ENCODE peak calls at places on chromosomes 6 and 20, in five cellular contexts. One of them, this sample, is unnamed.
A peak's percentile ranks its signal among the peaks of the same experiment; 100 is the strongest.

GRCh38 chr20:3890999-3891929 is 2.1 kb downstream of the PANK2 start:
- DNase-seq in Panc1: no peak
- DNase-seq in stomach: no peak
- DNase-seq in neuronal stem cell: no peak
- DNase-seq in A549: no peak
- DNase-seq in this sample: no peak

GRCh38 chr20:53040678-53041674 is 68.8 kb downstream of the TSHZ2 start:
- DNase-seq in Panc1: no peak
- DNase-seq in stomach: no peak
- DNase-seq in neuronal stem cell: no peak
- DNase-seq in A549: no peak
- DNase-seq in this sample: no peak

GRCh38 chr6:111483736-111484654 is 977 bp upstream of the REV3L start:
- DNase-seq in Panc1: peak; percentile 83
- DNase-seq in stomach: peak; percentile 92
- DNase-seq in neuronal stem cell: peak; percentile 85
- DNase-seq in A549: peak; percentile 93
- DNase-seq in this sample: peak; percentile 90

GRCh38 chr6:106547053-106547414 is 82.3 kb downstream of the RTN4IP1 start:
- DNase-seq in Panc1: no peak
- DNase-seq in stomach: no peak
- DNase-seq in neuronal stem cell: no peak
- DNase-seq in A549: no peak
- DNase-seq in this sample: no peak

GRCh38 chr6:89818977-89819335 is 638 bp downstream of the MDN1 start:
- DNase-seq in Panc1: no peak
- DNase-seq in stomach: no peak
- DNase-seq in neuronal stem cell: peak; percentile 41
- DNase-seq in A549: peak; percentile 21
- DNase-seq in this sample: no peak

GRCh38 chr6:150924808-150925654 is 59.5 kb downstream of the MTHFD1L start:
- DNase-seq in Panc1: no peak
- DNase-seq in stomach: no peak
- DNase-seq in neuronal stem cell: no peak
- DNase-seq in A549: peak; percentile 6
- DNase-seq in this sample: no peak

GRCh38 chr6:1797801-1798200 is 188.1 kb downstream of the FOXC1 start:
- DNase-seq in Panc1: no peak
- DNase-seq in stomach: no peak
- DNase-seq in neuronal stem cell: no peak
- DNase-seq in A549: no peak
- DNase-seq in this sample: no peak

GRCh38 chr6:148177589-148178233 is 164.9 kb upstream of the SASH1 start:
- DNase-seq in Panc1: no peak
- DNase-seq in stomach: peak; percentile 79
- DNase-seq in neuronal stem cell: no peak
- DNase-seq in A549: peak; percentile 63
- DNase-seq in this sample: peak; percentile 52

GRCh38 chr6:134560019-134560418 is 242.1 kb upstream of the SGK1 start:
- DNase-seq in Panc1: no peak
- DNase-seq in stomach: no peak
- DNase-seq in neuronal stem cell: no peak
- DNase-seq in A549: no peak
- DNase-seq in this sample: no peak

GRCh38 chr20:46857061-46857831 is 37.4 kb upstream of the EYA2 start:
- DNase-seq in Panc1: no peak
- DNase-seq in stomach: no peak
- DNase-seq in neuronal stem cell: no peak
- DNase-seq in A549: no peak
- DNase-seq in this sample: no peak

GRCh38 chr6:8047466-8048292 is 16.5 kb downstream of the BLOC1S5 start:
- DNase-seq in Panc1: peak; percentile 45
- DNase-seq in stomach: no peak
- DNase-seq in neuronal stem cell: no peak
- DNase-seq in A549: peak; percentile 23
- DNase-seq in this sample: no peak

GRCh38 chr6:134626131-134626530 is 308.2 kb upstream of the SGK1 start:
- DNase-seq in Panc1: no peak
- DNase-seq in stomach: no peak
- DNase-seq in neuronal stem cell: no peak
- DNase-seq in A549: peak; percentile 9
- DNase-seq in this sample: no peak

GRCh38 chr6:13304101-13304500 is 24.2 kb downstream of the TBC1D7 start:
- DNase-seq in Panc1: no peak
- DNase-seq in stomach: no peak
- DNase-seq in neuronal stem cell: no peak
- DNase-seq in A549: no peak
- DNase-seq in this sample: no peak

GRCh38 chr20:37846573-37846972 is 56.4 kb upstream of the VSTM2L start:
- DNase-seq in Panc1: no peak
- DNase-seq in stomach: no peak
- DNase-seq in neuronal stem cell: peak; percentile 24
- DNase-seq in A549: no peak
- DNase-seq in this sample: no peak

GRCh38 chr6:21402368-21402767 is 191.2 kb upstream of the SOX4 start:
- DNase-seq in Panc1: no peak
- DNase-seq in stomach: no peak
- DNase-seq in neuronal stem cell: no peak
- DNase-seq in A549: no peak
- DNase-seq in this sample: no peak

GRCh38 chr6:87259791-87260190 is 62.6 kb upstream of the SMIM8 start:
- DNase-seq in Panc1: no peak
- DNase-seq in stomach: no peak
- DNase-seq in neuronal stem cell: no peak
- DNase-seq in A549: no peak
- DNase-seq in this sample: no peak

GRCh38 chr6:162785632-162786242 is 58.0 kb downstream of the PACRG start:
- DNase-seq in Panc1: no peak
- DNase-seq in stomach: no peak
- DNase-seq in neuronal stem cell: no peak
- DNase-seq in A549: no peak
- DNase-seq in this sample: no peak

GRCh38 chr20:43957392-43957791 is 42.7 kb downstream of the TOX2 start:
- DNase-seq in Panc1: no peak
- DNase-seq in stomach: no peak
- DNase-seq in neuronal stem cell: no peak
- DNase-seq in A549: no peak
- DNase-seq in this sample: no peak

GRCh38 chr20:44582321-44583025 is at the start of gene PKIG:
- DNase-seq in Panc1: no peak
- DNase-seq in stomach: no peak
- DNase-seq in neuronal stem cell: peak; percentile 26
- DNase-seq in A549: no peak
- DNase-seq in this sample: no peak

GRCh38 chr6:158029668-158030230 is 48.1 kb downstream of the SYNJ2 start:
- DNase-seq in Panc1: no peak
- DNase-seq in stomach: no peak
- DNase-seq in neuronal stem cell: no peak
- DNase-seq in A549: no peak
- DNase-seq in this sample: no peak

GRCh38 chr6:138428943-138429616 is 25.1 kb downstream of the HEBP2 start:
- DNase-seq in Panc1: no peak
- DNase-seq in stomach: no peak
- DNase-seq in neuronal stem cell: peak; percentile 21
- DNase-seq in A549: peak; percentile 54
- DNase-seq in this sample: no peak

GRCh38 chr20:62776035-62776691 is 20.1 kb upstream of the MRGBP start:
- DNase-seq in Panc1: no peak
- DNase-seq in stomach: no peak
- DNase-seq in neuronal stem cell: no peak
- DNase-seq in A549: no peak
- DNase-seq in this sample: no peak

GRCh38 chr20:23078994-23079364 is 7.1 kb downstream of the CD93 start:
- DNase-seq in Panc1: no peak
- DNase-seq in stomach: no peak
- DNase-seq in neuronal stem cell: no peak
- DNase-seq in A549: peak; percentile 16
- DNase-seq in this sample: no peak

GRCh38 chr6:108453601-108454157 is 107.0 kb upstream of the FOXO3 start:
- DNase-seq in Panc1: no peak
- DNase-seq in stomach: no peak
- DNase-seq in neuronal stem cell: no peak
- DNase-seq in A549: no peak
- DNase-seq in this sample: no peak

GRCh38 chr6:38034269-38034914 is 214.9 kb downstream of the ZFAND3 start:
- DNase-seq in Panc1: no peak
- DNase-seq in stomach: no peak
- DNase-seq in neuronal stem cell: no peak
- DNase-seq in A549: peak; percentile 35
- DNase-seq in this sample: no peak

GRCh38 chr20:36848078-36848660 is 27.8 kb upstream of the TLDC2 start:
- DNase-seq in Panc1: no peak
- DNase-seq in stomach: no peak
- DNase-seq in neuronal stem cell: no peak
- DNase-seq in A549: peak; percentile 66
- DNase-seq in this sample: no peak

GRCh38 chr20:63394069-63394468 is 32.9 kb upstream of the CHRNA4 start:
- DNase-seq in Panc1: no peak
- DNase-seq in stomach: no peak
- DNase-seq in neuronal stem cell: no peak
- DNase-seq in A549: no peak
- DNase-seq in this sample: no peak

GRCh38 chr20:9143926-9144325 is 75.0 kb downstream of the PLCB4 start:
- DNase-seq in Panc1: no peak
- DNase-seq in stomach: no peak
- DNase-seq in neuronal stem cell: no peak
- DNase-seq in A549: no peak
- DNase-seq in this sample: no peak

GRCh38 chr6:165401092-165401491 is 91.7 kb upstream of the C6orf118 start:
- DNase-seq in Panc1: no peak
- DNase-seq in stomach: no peak
- DNase-seq in neuronal stem cell: no peak
- DNase-seq in A549: no peak
- DNase-seq in this sample: no peak

GRCh38 chr6:137495652-137496391 is 1.6 kb upstream of the OLIG3 start:
- DNase-seq in Panc1: no peak
- DNase-seq in stomach: no peak
- DNase-seq in neuronal stem cell: peak; percentile 76
- DNase-seq in A549: no peak
- DNase-seq in this sample: no peak

GRCh38 chr20:3716195-3716834 is 3.9 kb upstream of the SIGLEC1 start:
- DNase-seq in Panc1: no peak
- DNase-seq in stomach: no peak
- DNase-seq in neuronal stem cell: peak; percentile 51
- DNase-seq in A549: peak; percentile 73
- DNase-seq in this sample: peak; percentile 72

GRCh38 chr6:43878823-43879495 is 108.9 kb downstream of the VEGFA start:
- DNase-seq in Panc1: no peak
- DNase-seq in stomach: peak; percentile 57
- DNase-seq in neuronal stem cell: peak; percentile 47
- DNase-seq in A549: no peak
- DNase-seq in this sample: peak; percentile 50

GRCh38 chr20:3407426-3408250 is at the start of gene DNAAF9:
- DNase-seq in Panc1: no peak
- DNase-seq in stomach: peak; percentile 81
- DNase-seq in neuronal stem cell: peak; percentile 68
- DNase-seq in A549: peak; percentile 88
- DNase-seq in this sample: peak; percentile 89

GRCh38 chr6:112717401-112717800 is 370.3 kb downstream of the RFPL4B start:
- DNase-seq in Panc1: no peak
- DNase-seq in stomach: no peak
- DNase-seq in neuronal stem cell: no peak
- DNase-seq in A549: no peak
- DNase-seq in this sample: no peak

GRCh38 chr20:40481743-40482458 is 207.1 kb downstream of the MAFB start:
- DNase-seq in Panc1: no peak
- DNase-seq in stomach: no peak
- DNase-seq in neuronal stem cell: no peak
- DNase-seq in A549: no peak
- DNase-seq in this sample: no peak

GRCh38 chr20:40472905-40473304 is 216.1 kb downstream of the MAFB start:
- DNase-seq in Panc1: no peak
- DNase-seq in stomach: no peak
- DNase-seq in neuronal stem cell: no peak
- DNase-seq in A549: no peak
- DNase-seq in this sample: no peak

GRCh38 chr20:40481337-40481736 is 207.7 kb downstream of the MAFB start:
- DNase-seq in Panc1: no peak
- DNase-seq in stomach: no peak
- DNase-seq in neuronal stem cell: no peak
- DNase-seq in A549: no peak
- DNase-seq in this sample: no peak

DNA sequence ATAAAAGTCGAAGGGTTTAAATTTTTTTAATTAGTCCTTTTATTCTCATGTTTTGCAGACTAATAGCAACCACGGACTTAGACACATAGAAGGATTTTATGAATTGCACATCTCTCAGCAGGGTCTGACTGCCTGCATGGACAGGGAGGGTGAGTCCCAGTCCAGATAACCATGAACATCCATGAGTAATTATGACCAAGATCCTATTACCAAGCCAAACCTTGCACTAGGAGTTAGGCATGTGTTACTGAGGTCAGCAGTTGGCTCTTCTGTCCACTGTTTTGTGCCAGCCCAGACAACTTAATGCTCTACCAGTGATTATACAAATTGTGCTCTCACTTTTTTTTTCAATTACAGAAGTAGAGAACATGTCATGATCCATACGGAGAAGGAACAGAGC is 211.2 kb downstream of the MAFB start:
- DNase-seq in Panc1: no peak
- DNase-seq in stomach: no peak
- DNase-seq in neuronal stem cell: no peak
- DNase-seq in A549: no peak
- DNase-seq in this sample: no peak
- H3K4me1 ChIP-seq in Panc1: no peaks in the 10 kb centered on the region
- H3K4me1 ChIP-seq in stomach: no peaks in the 10 kb centered on the region
- H3K4me1 ChIP-seq in neuronal stem cell: no peaks in the 10 kb centered on the region
- H3K4me1 ChIP-seq in A549: no peaks in the 10 kb centered on the region
- H3K4me1 ChIP-seq in this sample: no peaks in the 10 kb centered on the region

DNA sequence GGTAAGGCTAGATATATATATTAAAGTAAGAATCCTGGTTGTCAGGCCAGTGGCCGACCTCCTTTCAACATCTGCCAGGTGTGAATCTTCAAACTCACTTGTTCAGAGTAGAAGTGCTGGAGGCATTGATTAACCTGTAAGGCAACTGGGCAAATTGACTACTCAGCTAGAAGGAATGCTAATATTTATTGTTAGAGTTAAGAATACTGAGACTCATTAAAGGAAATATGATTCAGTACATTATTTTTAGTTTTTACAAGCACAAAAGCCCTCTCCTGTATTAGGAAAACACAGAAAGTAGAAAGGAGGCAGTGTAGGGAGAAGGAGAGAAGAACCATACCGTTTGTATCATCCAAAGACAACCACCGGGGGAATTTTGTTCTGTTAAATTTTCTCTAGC is 53.5 kb downstream of the RIPOR2 start:
- DNase-seq in Panc1: no peak
- DNase-seq in stomach: no peak
- DNase-seq in neuronal stem cell: no peak
- DNase-seq in A549: no peak
- DNase-seq in this sample: no peak
- H3K4me1 ChIP-seq in Panc1: no peaks in the 10 kb centered on the region
- H3K4me1 ChIP-seq in stomach: peaks cover 9% of the 10 kb centered on the region
- H3K4me1 ChIP-seq in neuronal stem cell: no peaks in the 10 kb centered on the region
- H3K4me1 ChIP-seq in A549: no peaks in the 10 kb centered on the region
- H3K4me1 ChIP-seq in this sample: no peaks in the 10 kb centered on the region

GRCh38 chr6:31272856-31273626 is 1.1 kb upstream of the HLA-C start:
- DNase-seq in Panc1: no peak
- DNase-seq in stomach: no peak
- DNase-seq in neuronal stem cell: no peak
- DNase-seq in A549: no peak
- DNase-seq in this sample: no peak
- H3K4me1 ChIP-seq in Panc1: no peaks in the 10 kb centered on the region
- H3K4me1 ChIP-seq in stomach: peaks cover 9% of the 10 kb centered on the region
- H3K4me1 ChIP-seq in neuronal stem cell: no peaks in the 10 kb centered on the region
- H3K4me1 ChIP-seq in A549: peaks cover 3% of the 10 kb centered on the region
- H3K4me1 ChIP-seq in this sample: no peaks in the 10 kb centered on the region

GRCh38 chr6:5753187-5753586 is 253.5 kb downstream of the NRN1 start:
- DNase-seq in Panc1: no peak
- DNase-seq in stomach: no peak
- DNase-seq in neuronal stem cell: no peak
- DNase-seq in A549: no peak
- DNase-seq in this sample: no peak
- H3K4me1 ChIP-seq in Panc1: no peaks in the 10 kb centered on the region
- H3K4me1 ChIP-seq in stomach: no peaks in the 10 kb centered on the region
- H3K4me1 ChIP-seq in neuronal stem cell: peaks cover 12% of the 10 kb centered on the region
- H3K4me1 ChIP-seq in A549: no peaks in the 10 kb centered on the region
- H3K4me1 ChIP-seq in this sample: peaks cover 20% of the 10 kb centered on the region

This sample was measured in BE2C.